ENCODE peak calls at places on chromosomes 2 and 18, in nine cellular contexts. C is esophagus muscularis mucosa, S is GM23338, B is breast epithelium, T is HCT116, K is H1, I is GM12878, R is spleen, H is transverse colon. O is an unnamed sample.
A peak's percentile ranks its signal among the peaks of the same experiment; 100 is the strongest.

GRCh38 chr2:39050109-39050508 is 70.7 kb downstream of the SOS1 start:
- DNase-seq in C (no peak), H (no peak), B (no peak), R (no peak), T (no peak), S (no peak), K (no peak), I (no peak), O (no peak)

GRCh38 chr2:207083361-207084080 is 82.2 kb downstream of the KLF7 start:
- DNase-seq in R (no peak), H (no peak), K (no peak), S (no peak), C (no peak), B (no peak), I (no peak), T (no peak), O (no peak)

GRCh38 chr2:98664323-98664722 is 55.9 kb downstream of the UNC50 start:
- DNase-seq in I (no peak), R (no peak), K (no peak), B (no peak), S (no peak), T (peak; percentile 13), H (no peak), C (no peak), O (no peak)

GRCh38 chr2:143182649-143183048 is 53.4 kb downstream of the ARHGAP15 start:
- DNase-seq in I (no peak), S (no peak), R (no peak), B (no peak), H (no peak), K (no peak), T (no peak), C (no peak), O (no peak)

GRCh38 chr2:231243883-231244282 is 45.5 kb downstream of the ARMC9 start:
- DNase-seq in K (no peak), C (no peak), R (no peak), H (peak; percentile 41), T (no peak), B (no peak), S (no peak), I (no peak), O (no peak)

GRCh38 chr2:39778775-39779751 is at the start of gene THUMPD2:
- DNase-seq in I (no peak), C (no peak), T (peak; percentile 42), S (peak; percentile 95), H (peak; percentile 71), B (peak; percentile 67), R (peak; percentile 92), K (peak; percentile 86), O (peak; percentile 69)

GRCh38 chr2:169714699-169715098 is 18.9 kb upstream of the KLHL23 start:
- DNase-seq in B (no peak), C (no peak), I (no peak), R (no peak), T (no peak), S (no peak), H (no peak), K (no peak), O (no peak)

GRCh38 chr18:48345596-48345995 is 63.6 kb downstream of the ZBTB7C start:
- DNase-seq in I (no peak), C (no peak), B (no peak), R (peak; percentile 58), K (no peak), S (peak; percentile 21), T (peak; percentile 12), H (peak; percentile 48), O (peak; percentile 51)

GRCh38 chr2:223865124-223865523 is 27.7 kb upstream of the AP1S3 start:
- DNase-seq in C (no peak), R (no peak), H (no peak), S (no peak), T (no peak), B (no peak), K (no peak), I (no peak), O (no peak)

GRCh38 chr2:73281244-73281643 is 3.0 kb downstream of the FBXO41 start:
- DNase-seq in H (no peak), I (no peak), B (no peak), K (no peak), C (no peak), S (no peak), R (no peak), T (no peak), O (no peak)

GRCh38 chr18:62325806-62326645 is 916 bp downstream of the TNFRSF11A start:
- DNase-seq in B (no peak), R (peak; percentile 79), C (no peak), T (no peak), I (no peak), K (no peak), S (peak; percentile 59), H (peak; percentile 34), O (no peak)

GRCh38 chr2:71897145-71897495 is 250.5 kb downstream of the CYP26B1 start:
- DNase-seq in C (peak; percentile 57), B (no peak), K (no peak), I (no peak), S (no peak), T (no peak), R (peak; percentile 87), H (no peak), O (no peak)

GRCh38 chr2:155100261-155100660 is 401.8 kb downstream of the KCNJ3 start:
- DNase-seq in R (no peak), C (no peak), I (no peak), T (peak; percentile 19), H (no peak), K (no peak), B (no peak), S (peak; percentile 4), O (no peak)

GRCh38 chr2:72032481-72033041 is 115.1 kb downstream of the CYP26B1 start:
- DNase-seq in I (no peak), H (no peak), R (peak; percentile 67), T (no peak), K (peak; percentile 40), S (no peak), B (no peak), C (peak; percentile 57), O (no peak)

DNA sequence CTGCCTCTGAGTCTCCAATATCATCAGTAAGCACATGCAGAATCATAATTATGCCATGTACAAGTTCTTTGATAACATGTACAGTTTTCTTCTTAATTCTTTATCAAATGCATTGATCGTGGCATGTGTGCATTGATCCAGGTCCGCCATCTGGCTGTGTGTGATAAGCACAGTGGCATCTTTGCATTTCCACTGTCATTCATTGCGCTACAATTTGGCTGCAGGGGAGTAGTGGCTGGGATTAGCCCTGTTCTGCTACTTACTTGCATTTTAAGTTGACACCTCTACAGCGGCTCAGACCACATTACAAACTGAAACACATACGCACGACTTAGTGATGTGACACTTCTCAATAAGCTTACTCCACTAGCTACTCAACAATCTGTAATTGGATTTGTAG is 83.6 kb upstream of the OTX1 start:
- DNase-seq in T (no peak), B (no peak), C (no peak), H (no peak), I (no peak), S (no peak), K (no peak), R (no peak), O (no peak)
- TF ChIP-seq POLR2AphosphoS5 in T (no peak), B (no peak), C (no peak), H (no peak), I (no peak), S (no peak), K (no peak), R (no peak), O (no peak)

GRCh38 chr2:238159676-238160205 is 971 bp downstream of the ERFE start:
- DNase-seq in I (no peak), S (no peak), H (no peak), C (no peak), R (peak; percentile 73), B (no peak), T (no peak), K (no peak), O (no peak)
- H3K4me3 ChIP-seq in I (no peak overlapping the region), S (peak overlapping the region; percentile 63), H (no peak overlapping the region), C (no peak overlapping the region), R (peak overlapping the region; percentile 23), B (peak overlapping the region; percentile 57), T (peak overlapping the region; percentile 60), K (no peak overlapping the region), O (peak overlapping the region; percentile 46)

DNA sequence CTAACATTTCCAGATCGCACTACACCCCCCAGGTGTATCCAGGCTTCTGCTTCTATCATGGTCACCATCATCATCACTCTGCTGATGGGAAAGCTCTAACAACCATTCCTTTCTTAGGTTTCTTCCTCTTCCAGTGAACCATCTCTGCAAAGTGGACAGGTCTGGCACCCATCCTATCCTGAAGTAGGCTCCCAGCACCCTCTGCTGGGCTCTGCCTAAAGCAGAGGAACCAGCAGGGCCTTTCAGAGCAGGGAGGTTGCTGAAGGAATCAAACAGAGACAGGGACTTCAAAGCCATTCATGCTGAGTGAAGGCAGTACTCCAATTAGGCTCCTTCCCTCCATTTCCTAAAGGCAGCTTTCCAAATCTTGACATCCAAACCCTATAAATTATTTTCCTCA is 27.2 kb upstream of the SATB2 start:
- DNase-seq in I (no peak), T (no peak), H (peak; percentile 66), S (peak; percentile 41), B (no peak), K (no peak), C (no peak), R (no peak), O (no peak)
- TF ChIP-seq CTCF in I (peak; percentile 7), T (peak; percentile 36), H (peak; percentile 23), S (peak; percentile 38), B (no peak), K (peak; percentile 49), C (no peak), R (no peak), O (no peak)

DNA sequence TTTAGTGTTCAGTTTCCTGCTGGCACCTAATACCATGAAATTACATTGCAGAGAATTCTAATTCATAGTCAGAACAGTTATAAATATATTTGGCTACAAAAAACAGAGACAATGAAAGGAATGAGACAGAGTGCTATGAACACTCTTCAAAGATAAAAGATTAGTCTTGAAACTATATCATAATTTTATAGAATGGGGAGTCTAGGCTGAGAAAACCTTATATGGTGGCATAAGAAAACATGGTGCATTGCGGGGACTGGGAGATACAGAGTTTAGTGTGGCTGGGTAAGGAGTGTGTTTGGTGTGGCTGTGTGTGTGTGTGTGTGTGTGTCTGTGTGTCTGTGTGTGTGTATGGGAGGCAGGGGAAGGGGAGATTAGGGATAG is 64.5 kb upstream of the CTLA4 start:
- DNase-seq in H (no peak), R (no peak), K (no peak), B (no peak), C (no peak), T (no peak), I (no peak), S (no peak), O (no peak)
- TF ChIP-seq POLR2AphosphoS5 in H (no peak), R (no peak), K (no peak), B (no peak), C (no peak), T (no peak), I (no peak), S (no peak), O (no peak)

GRCh38 chr2:79112269-79112668 is 8.0 kb upstream of the REG1A start:
- DNase-seq in B (no peak), R (no peak), I (no peak), C (no peak), S (no peak), H (no peak), T (no peak), K (no peak), O (no peak)
- H3K4me3 ChIP-seq in B (no peak overlapping the region), R (no peak overlapping the region), I (no peak overlapping the region), C (no peak overlapping the region), S (no peak overlapping the region), H (no peak overlapping the region), T (no peak overlapping the region), K (no peak overlapping the region), O (no peak overlapping the region)

GRCh38 chr2:235981629-235982028 is 186.6 kb downstream of the GBX2 start:
- DNase-seq in I (no peak), C (no peak), K (no peak), S (peak; percentile 72), R (peak; percentile 23), H (no peak), B (no peak), T (no peak), O (no peak)
- TF ChIP-seq CTCF in I (no peak), C (no peak), K (peak; percentile 97), S (peak; percentile 58), R (no peak), H (no peak), B (no peak), T (no peak), O (no peak)